ENCODE peak calls at places on chromosomes 12 and 14, in ten cellular contexts. O is IMR-90, Y is fibroblast of lung, I is AG04450, J is OCI-LY7, C is pancreas, N is A549, B is HL-60, Q is A673, T is cardiac muscle cell. X is an unnamed sample.

GRCh38 chr12:29081101-29081500 is 68.0 kb upstream of the FAR2 start:
- DNase-seq in N (no peak), Q (no peak), I (no peak), O (no peak), T (no peak), Y (no peak), C (no peak), B (no peak), J (no peak), X (no peak)

GRCh38 chr14:61611880-61612630 is 83.3 kb upstream of the HIF1A start:
- DNase-seq in T (peak; percentile 71), N (no peak), O (peak; percentile 50), J (no peak), Y (no peak), B (no peak), Q (no peak), C (no peak), I (no peak), X (no peak)

GRCh38 chr12:53676715-53677611 is 1.1 kb upstream of the ATP5MC2 start:
- DNase-seq in J (no peak), B (no peak), N (no peak), C (peak; percentile 58), I (no peak), T (peak; percentile 72), Y (peak; percentile 36), Q (peak; percentile 76), O (peak; percentile 32), X (peak; percentile 37)

GRCh38 chr14:104844306-104845032 is 20.6 kb upstream of the CEP170B start:
- DNase-seq in B (no peak), I (no peak), T (no peak), O (no peak), Q (no peak), Y (no peak), C (no peak), N (no peak), J (no peak), X (no peak)

GRCh38 chr14:53523226-53523625 is 370.1 kb upstream of the DDHD1 start:
- DNase-seq in T (no peak), B (no peak), N (no peak), Q (no peak), Y (no peak), C (no peak), I (no peak), J (no peak), O (no peak), X (no peak)

GRCh38 chr12:12555656-12556055 is 7.0 kb downstream of the DUSP16 start:
- DNase-seq in T (no peak), I (no peak), B (no peak), N (no peak), O (no peak), C (no peak), Y (no peak), Q (no peak), J (no peak), X (no peak)

GRCh38 chr14:36718216-36718615 is 56.6 kb downstream of the PAX9 start:
- DNase-seq in I (no peak), T (no peak), J (no peak), N (no peak), O (no peak), Y (no peak), Q (no peak), C (no peak), B (no peak), X (no peak)

GRCh38 chr12:12107678-12108077 is 36.9 kb downstream of the BCL2L14 start:
- DNase-seq in Q (no peak), C (no peak), N (no peak), T (no peak), B (no peak), O (no peak), J (no peak), Y (no peak), I (no peak), X (no peak)

GRCh38 chr12:52084491-52085231 is 5.2 kb downstream of the SMIM41 start:
- DNase-seq in B (no peak), T (no peak), Q (no peak), O (no peak), Y (no peak), C (no peak), I (no peak), J (no peak), N (no peak), X (no peak)

GRCh38 chr14:76056128-76056527 is 70.6 kb downstream of the IFT43 start:
- DNase-seq in B (no peak), O (peak; percentile 4), T (peak; percentile 19), J (peak; percentile 8), Q (peak; percentile 46), Y (peak; percentile 6), C (no peak), N (peak; percentile 20), I (no peak), X (no peak)

GRCh38 chr14:73633517-73634332 is 11.1 kb upstream of the DNAL1 start:
- DNase-seq in B (peak; percentile 22), O (peak; percentile 69), J (peak; percentile 60), N (peak; percentile 62), C (peak; percentile 83), Y (peak; percentile 81), T (peak; percentile 86), I (peak; percentile 37), Q (peak; percentile 82), X (peak; percentile 48)

GRCh38 chr12:110582286-110583136 is 607 bp downstream of the PPTC7 start:
- DNase-seq in B (peak; percentile 44), J (peak; percentile 70), I (no peak), N (no peak), C (peak; percentile 90), Q (peak; percentile 63), Y (peak; percentile 22), O (peak; percentile 33), T (peak; percentile 43), X (peak; percentile 60)

GRCh38 chr14:77278461-77279230 is 7.6 kb upstream of the NGB start:
- DNase-seq in N (no peak), B (no peak), J (no peak), O (no peak), I (no peak), Y (no peak), Q (no peak), C (peak; percentile 39), T (no peak), X (no peak)
- TF ChIP-seq CTCF in N (no peak), B (no peak), J (peak; percentile 25), O (peak; percentile 7), I (no peak), Y (no peak), Q (no peak), C (no peak), T (no peak), X (no peak)

GRCh38 chr12:42525444-42525843 is 64.1 kb downstream of the PRICKLE1 start:
- DNase-seq in B (no peak), C (no peak), O (no peak), Q (no peak), J (no peak), N (no peak), T (no peak), I (no peak), Y (no peak), X (no peak)
- H3K27ac ChIP-seq in B (no peak overlapping the region), C (no peak overlapping the region), O (no peak overlapping the region), Q (no peak overlapping the region), J (no peak overlapping the region), N (no peak overlapping the region), T (peak overlapping the region; percentile 72), I (no peak overlapping the region), Y (no peak overlapping the region), X (no peak overlapping the region)

GRCh38 chr12:78232756-78233155 is 402.1 kb downstream of the NAV3 start:
- DNase-seq in Q (no peak), T (no peak), Y (no peak), O (no peak), B (no peak), N (no peak), I (no peak), J (no peak), C (no peak), X (no peak)

GRCh38 chr12:78224154-78224553 is 393.5 kb downstream of the NAV3 start:
- DNase-seq in Q (no peak), I (no peak), T (no peak), N (no peak), C (no peak), J (no peak), O (no peak), B (no peak), Y (no peak), X (no peak)

GRCh38 chr12:78226763-78227162 is 396.1 kb downstream of the NAV3 start:
- DNase-seq in N (no peak), B (no peak), Y (no peak), I (no peak), J (no peak), T (no peak), C (no peak), O (no peak), Q (no peak), X (no peak)

GRCh38 chr12:78229491-78230209 is 399.0 kb downstream of the NAV3 start:
- DNase-seq in J (peak; percentile 60), C (no peak), Y (peak; percentile 54), T (peak; percentile 56), Q (peak; percentile 69), B (peak; percentile 34), O (peak; percentile 52), N (peak; percentile 4), I (no peak), X (no peak)
- TF ChIP-seq CTCF in J (peak; percentile 90), C (peak; percentile 36), Y (peak; percentile 74), T (peak; percentile 78), Q (peak; percentile 83), B (peak; percentile 14), O (peak; percentile 59), N (peak; percentile 22), I (peak; percentile 67), X (no peak)

GRCh38 chr12:14249368-14249767 is 116.1 kb upstream of the ATF7IP start:
- DNase-seq in Q (no peak), I (no peak), J (no peak), Y (no peak), N (no peak), T (no peak), C (no peak), B (no peak), O (no peak), X (no peak)

GRCh38 chr12:14256555-14257169 is 108.8 kb upstream of the ATF7IP start:
- DNase-seq in I (peak; percentile 73), Q (peak; percentile 93), Y (peak; percentile 93), N (peak; percentile 53), T (peak; percentile 94), C (peak; percentile 69), J (peak; percentile 94), B (peak; percentile 72), O (peak; percentile 85), X (peak; percentile 74)

GRCh38 chr12:14257303-14257733 is 108.2 kb upstream of the ATF7IP start:
- DNase-seq in C (no peak), Q (no peak), B (no peak), I (no peak), Y (no peak), T (no peak), J (no peak), O (no peak), N (no peak), X (no peak)

GRCh38 chr12:14256139-14256538 is 109.3 kb upstream of the ATF7IP start:
- DNase-seq in Y (peak; percentile 36), I (no peak), O (peak; percentile 51), Q (peak; percentile 26), B (no peak), N (no peak), T (peak; percentile 82), C (no peak), J (no peak), X (peak; percentile 43)

DNA sequence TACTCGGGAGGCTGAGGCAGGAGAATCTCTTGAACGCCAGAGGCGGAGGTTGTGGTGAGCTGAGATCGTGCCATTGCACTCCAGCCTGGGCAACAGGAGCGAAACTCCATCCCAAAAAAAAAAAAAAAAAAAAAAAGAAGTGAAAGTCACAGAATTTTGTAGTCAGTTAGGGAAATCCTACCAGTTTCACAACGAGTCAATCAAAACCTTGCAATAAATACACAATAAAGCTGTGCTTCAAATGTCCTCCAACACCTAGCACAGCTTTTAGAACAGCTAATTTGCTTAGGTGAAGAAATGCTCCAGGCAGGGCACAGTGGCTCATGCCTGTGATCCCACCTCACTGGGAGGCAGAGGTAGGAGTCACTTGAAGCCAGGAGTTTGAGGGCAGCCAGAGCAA is 112.8 kb upstream of the ATF7IP start:
- DNase-seq in B (no peak), C (no peak), Q (no peak), T (no peak), Y (no peak), N (no peak), O (no peak), I (no peak), J (no peak), X (no peak)
- H3K27ac ChIP-seq in B (no peak overlapping the region), C (no peak overlapping the region), Q (no peak overlapping the region), T (no peak overlapping the region), Y (no peak overlapping the region), N (no peak overlapping the region), O (no peak overlapping the region), I (no peak overlapping the region), J (peak overlapping the region; percentile 17), X (no peak overlapping the region)

X was measured in CD4-positive, alpha-beta T cell.